ENCODE peak calls at places on chromosome 19, in four cellular contexts. G is H9, Q is IMR-90, F is H1. J is an unnamed sample.

GRCh38 chr19:34165295-34165738 is 7.0 kb upstream of the LSM14A start:
- DNase-seq in G (no peak), Q (no peak), F (no peak), J (no peak)

GRCh38 chr19:8036438-8037099 is 16.0 kb upstream of the CCL25 start:
- DNase-seq in G (no peak), Q (no peak), F (no peak), J (no peak)

GRCh38 chr19:3547767-3548282 is 8.9 kb downstream of the TEKTIP1 start:
- DNase-seq in G (no peak), Q (no peak), F (no peak), J (no peak)

GRCh38 chr19:30906871-30907270 is 442.4 kb downstream of the TSHZ3 start:
- DNase-seq in G (no peak), Q (no peak), F (no peak), J (no peak)

GRCh38 chr19:15900504-15900903 is 2.6 kb upstream of the CYP4F2 start:
- DNase-seq in G (no peak), Q (no peak), F (no peak), J (no peak)

GRCh38 chr19:50315773-50316448 is 13.3 kb downstream of the KCNC3 start:
- DNase-seq in G (peak), Q (no peak), F (peak), J (peak)

GRCh38 chr19:45470147-45471081 is 2.6 kb downstream of the FOSB start:
- DNase-seq in G (no peak), Q (peak), F (no peak), J (peak)

GRCh38 chr19:39430675-39431593 is 4.8 kb downstream of the RPS16 start:
- DNase-seq in G (peak), Q (peak), F (peak), J (peak)

GRCh38 chr19:4403005-4403761 is 743 bp downstream of the CHAF1A start:
- DNase-seq in G (peak), Q (no peak), F (no peak), J (peak)

GRCh38 chr19:49151339-49152217 is 3.6 kb downstream of the HRC start:
- DNase-seq in G (peak), Q (peak), F (peak), J (peak)

GRCh38 chr19:55750715-55751114 is 8.2 kb upstream of the RFPL4A start:
- DNase-seq in G (no peak), Q (no peak), F (no peak), J (no peak)

GRCh38 chr19:21045028-21045427 is 24.6 kb downstream of the ZNF430 start:
- DNase-seq in G (no peak), Q (no peak), F (no peak), J (no peak)

GRCh38 chr19:45471116-45471865 is 3.5 kb downstream of the FOSB start:
- DNase-seq in G (no peak), Q (no peak), F (no peak), J (no peak)

GRCh38 chr19:46856062-46857022 is 4.5 kb upstream of the ARHGAP35 start:
- DNase-seq in G (peak), Q (peak), F (peak), J (peak)

GRCh38 chr19:4503224-4504170 is 14.8 kb downstream of the PLIN4 start:
- DNase-seq in G (no peak), Q (no peak), F (no peak), J (no peak)

GRCh38 chr19:38686530-38686888 is 39.1 kb downstream of the ACTN4 start:
- DNase-seq in G (peak), Q (no peak), F (no peak), J (no peak)

GRCh38 chr19:55261671-55262126 is 2.9 kb upstream of the PPP6R1 start:
- DNase-seq in G (peak), Q (no peak), F (peak), J (peak)

GRCh38 chr19:13042443-13043130 is 47.3 kb downstream of the NFIX start:
- DNase-seq in G (no peak), Q (peak), F (no peak), J (no peak)

GRCh38 chr19:30233375-30233774 is 138.8 kb upstream of the ZNF536 start:
- DNase-seq in G (no peak), Q (no peak), F (no peak), J (no peak)

GRCh38 chr19:37966211-37967072 is 59.4 kb downstream of the SIPA1L3 start:
- DNase-seq in G (no peak), Q (peak), F (no peak), J (no peak)

GRCh38 chr19:15247107-15248014 is 15.1 kb upstream of the EPHX3 start:
- DNase-seq in G (no peak), Q (no peak), F (no peak), J (no peak)

GRCh38 chr19:24002256-24002945 is 84.6 kb upstream of the ZNF254 start:
- DNase-seq in G (no peak), Q (no peak), F (no peak), J (no peak)

GRCh38 chr19:33302974-33303790 is 848 bp upstream of the CEBPA start:
- DNase-seq in G (peak), Q (peak), F (peak), J (peak)

GRCh38 chr19:35048911-35049411 is 7.4 kb downstream of the HPN start:
- DNase-seq in G (peak), Q (no peak), F (no peak), J (no peak)

GRCh38 chr19:2524840-2525723 is 49.2 kb downstream of the GADD45B start:
- DNase-seq in G (no peak), Q (peak), F (no peak), J (peak)

GRCh38 chr19:23792784-23793183 is 34.1 kb upstream of the ZNF681 start:
- DNase-seq in G (no peak), Q (no peak), F (no peak), J (no peak)

GRCh38 chr19:17606786-17607185 is 51.3 kb downstream of the COLGALT1 start:
- DNase-seq in G (peak), Q (no peak), F (peak), J (peak)

GRCh38 chr19:3302755-3303154 is 63.6 kb upstream of the NFIC start:
- DNase-seq in G (no peak), Q (no peak), F (no peak), J (peak)

GRCh38 chr19:33821871-33822270 is 25.2 kb downstream of the KCTD15 start:
- DNase-seq in G (no peak), Q (no peak), F (peak), J (no peak)

GRCh38 chr19:13899912-13900584 is 5.9 kb downstream of the BRME1 start:
- DNase-seq in G (no peak), Q (peak), F (no peak), J (no peak)

GRCh38 chr19:48779636-48780035 is 24.3 kb downstream of the FGF21 start:
- DNase-seq in G (no peak), Q (no peak), F (no peak), J (no peak)

GRCh38 chr19:43395561-43395960 is 19.1 kb upstream of the TEX101 start:
- DNase-seq in G (no peak), Q (no peak), F (no peak), J (no peak)
- H4K5ac ChIP-seq in G (no peak), Q (no peak), F (no peak), J (no peak)

DNA sequence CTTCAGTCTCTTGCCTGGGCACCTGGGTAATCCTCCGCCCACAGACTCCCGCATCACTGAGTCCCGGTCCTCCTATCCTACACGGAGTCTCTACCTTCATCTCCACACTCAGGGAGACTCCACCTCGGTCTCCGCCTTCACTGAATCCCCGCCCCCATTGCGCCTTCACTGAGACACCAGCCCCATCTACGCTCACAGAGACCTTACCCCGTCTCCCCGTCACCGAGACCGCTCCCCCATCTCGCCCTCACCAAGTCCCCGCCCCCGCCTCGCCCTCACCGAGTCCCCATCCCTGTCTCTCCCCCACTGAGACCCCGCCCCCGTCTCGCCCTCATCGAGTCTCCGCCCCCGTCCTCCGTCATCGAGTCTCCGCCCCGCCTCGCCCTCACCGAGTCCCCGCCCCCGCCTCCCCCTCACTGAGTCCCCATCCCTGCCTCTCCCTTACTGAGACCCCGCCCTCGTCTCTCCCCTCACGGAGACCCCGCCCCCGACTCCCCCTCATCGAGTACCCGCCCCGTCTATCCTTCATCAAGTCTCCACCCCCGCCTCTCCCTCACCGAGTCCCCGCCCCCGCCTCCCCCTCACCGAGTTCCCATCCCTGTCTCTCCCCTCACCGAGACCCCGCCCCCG is 23.1 kb upstream of the ZNF846 start:
- DNase-seq in G (peak), Q (peak), F (peak), J (peak)
- H2BK15ac ChIP-seq in G (no peak), Q (peak), F (no peak), J (no peak)

GRCh38 chr19:6455924-6456323 is 3.7 kb downstream of the SLC25A23 start:
- DNase-seq in G (no peak), Q (no peak), F (no peak), J (no peak)

GRCh38 chr19:6458695-6459355 is 767 bp downstream of the SLC25A23 start:
- DNase-seq in G (no peak), Q (no peak), F (no peak), J (no peak)

GRCh38 chr19:6457958-6458694 is 1.5 kb downstream of the SLC25A23 start:
- DNase-seq in G (no peak), Q (no peak), F (no peak), J (no peak)

GRCh38 chr19:6460099-6460884 is 700 bp upstream of the SLC25A23 start:
- DNase-seq in G (peak), Q (peak), F (peak), J (peak)

GRCh38 chr19:6459356-6460098 is at the start of gene SLC25A23:
- DNase-seq in G (peak), Q (peak), F (peak), J (peak)
- H3K27ac ChIP-seq in G (no peak), Q (peak), F (peak), J (no peak)

GRCh38 chr19:53224606-53225005 is 30.1 kb downstream of the ZNF677 start:
- DNase-seq in G (no peak), Q (no peak), F (no peak), J (no peak)
- H4K5ac ChIP-seq in G (no peak), Q (no peak), F (no peak), J (no peak)

DNA sequence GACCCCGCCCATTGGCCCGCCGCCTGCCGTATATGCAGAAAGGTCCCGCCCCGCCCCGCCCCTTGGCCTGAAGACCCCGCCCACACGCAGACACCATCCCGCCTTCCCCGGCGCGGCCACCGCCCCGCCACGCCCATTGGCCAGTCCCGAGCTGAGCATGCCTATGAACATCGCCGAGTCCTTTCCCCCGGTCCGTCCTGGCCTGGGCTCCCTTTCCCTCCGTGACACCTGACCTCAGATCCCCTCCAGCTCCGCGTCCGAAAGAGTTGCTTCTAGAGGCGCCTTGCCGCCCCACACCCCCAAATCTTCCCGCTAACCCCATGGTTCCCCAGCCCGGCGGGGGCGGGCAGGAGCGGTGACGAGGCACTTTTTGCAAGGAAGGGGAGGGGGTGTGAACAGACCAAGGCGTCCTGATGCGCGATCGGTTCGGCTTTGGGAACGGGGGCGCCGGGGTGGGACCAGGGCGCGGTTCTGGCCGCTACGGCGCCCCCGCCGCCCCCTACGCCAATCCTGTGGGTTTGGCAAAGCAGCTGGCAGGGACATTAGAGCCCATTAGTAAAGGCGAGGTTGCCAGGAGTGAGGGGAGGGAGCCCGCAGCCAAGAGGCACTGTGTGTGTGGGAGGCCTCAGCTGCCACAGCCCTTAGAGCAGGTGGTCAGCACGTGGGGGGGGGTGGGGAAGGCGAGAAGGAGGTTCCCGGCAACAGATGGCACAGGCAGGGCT is 409 bp upstream of the NUMBL start:
- DNase-seq in G (peak), Q (peak), F (peak), J (peak)
- H2BK15ac ChIP-seq in G (no peak), Q (peak), F (no peak), J (no peak)

GRCh38 chr19:58394821-58395219 is 636 bp upstream of the RNF225 start:
- DNase-seq in G (no peak), Q (no peak), F (peak), J (no peak)

GRCh38 chr19:58395220-58395978 is at the start of gene RNF225:
- DNase-seq in G (peak), Q (no peak), F (peak), J (peak)

GRCh38 chr19:58392945-58393724 is 2.3 kb upstream of the RNF225 start:
- DNase-seq in G (peak), Q (no peak), F (no peak), J (no peak)

GRCh38 chr19:58395979-58396627 is 647 bp downstream of the RNF225 start:
- DNase-seq in G (peak), Q (no peak), F (peak), J (peak)

DNA sequence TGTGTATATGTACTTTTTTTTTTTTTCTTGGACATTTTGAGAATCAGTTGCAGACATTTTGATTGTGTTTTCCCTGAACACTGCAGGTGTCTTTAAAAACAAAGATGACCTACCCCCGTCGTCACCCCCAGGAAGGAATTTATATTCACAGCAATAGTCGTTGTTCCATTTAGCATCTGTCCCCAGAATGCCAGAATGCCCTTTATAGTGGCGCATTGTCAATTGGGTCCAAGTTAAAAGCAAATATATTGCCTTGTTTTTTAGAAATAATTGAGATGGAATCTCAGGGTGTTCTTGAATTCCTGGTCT is 1.8 kb upstream of the RNF225 start:
- DNase-seq in G (no peak), Q (no peak), F (no peak), J (no peak)
- H3K27ac ChIP-seq in G (no peak), Q (no peak), F (no peak), J (no peak)

DNA sequence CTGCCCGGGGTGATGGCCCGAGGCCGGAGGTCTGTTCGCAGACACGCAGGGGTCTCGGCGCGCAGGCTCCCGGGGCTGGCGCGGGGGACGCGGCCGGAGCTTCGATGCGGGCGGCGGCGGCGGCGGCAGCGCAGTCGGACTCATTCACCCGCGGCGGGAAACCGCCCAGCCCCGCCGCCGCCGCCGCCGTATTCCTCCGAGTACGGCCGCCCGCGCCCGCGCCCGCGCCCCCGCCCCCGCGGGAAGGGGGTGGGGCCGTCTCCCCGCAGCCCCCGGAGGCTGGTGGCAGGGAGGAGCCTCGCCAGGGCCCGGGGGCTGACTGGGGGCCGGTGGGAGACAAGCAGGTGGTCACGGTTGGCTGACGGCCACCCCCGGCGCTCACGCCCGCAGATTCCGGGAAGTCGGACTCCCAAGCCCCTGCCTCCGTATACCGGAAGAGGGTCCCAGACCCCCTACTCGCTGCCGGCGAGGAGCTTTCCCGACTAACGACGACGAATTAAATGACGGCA is at the start of gene C2CD4C:
- DNase-seq in G (peak), Q (no peak), F (peak), J (peak)
- H4K5ac ChIP-seq in G (no peak), Q (no peak), F (peak), J (no peak)

DNA sequence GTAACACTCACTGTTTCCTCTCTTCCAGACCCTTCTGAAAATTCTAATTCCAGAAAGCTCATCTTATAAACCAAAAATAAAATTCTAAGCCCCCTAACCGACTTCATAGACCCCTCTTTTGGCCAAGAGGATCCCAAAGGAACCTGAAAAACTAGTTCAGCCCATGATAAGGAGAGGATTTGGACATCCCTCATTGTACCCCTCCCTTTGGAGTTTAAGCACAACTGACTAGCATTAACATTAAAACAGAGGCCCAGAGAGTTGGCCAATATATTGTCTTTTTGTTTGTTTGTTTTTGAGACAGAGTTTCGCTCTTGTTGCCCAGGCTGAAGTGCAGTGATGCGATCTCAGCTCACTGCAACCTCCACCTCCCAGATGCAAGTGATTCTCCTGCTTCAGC is 34.2 kb upstream of the MUC16 start:
- DNase-seq in G (no peak), Q (no peak), F (no peak), J (no peak)
- H2BK15ac ChIP-seq in G (no peak), Q (no peak), F (no peak), J (no peak)

GRCh38 chr19:6768236-6768785 is 1.1 kb upstream of the SH2D3A start:
- DNase-seq in G (no peak), Q (no peak), F (no peak), J (no peak)

GRCh38 chr19:6767357-6768235 is at the start of gene SH2D3A:
- DNase-seq in G (peak), Q (peak), F (peak), J (peak)

GRCh38 chr19:6765738-6766356 is 1.4 kb downstream of the SH2D3A start:
- DNase-seq in G (peak), Q (no peak), F (peak), J (peak)

GRCh38 chr19:6767081-6767356 is 216 bp downstream of the SH2D3A start:
- DNase-seq in G (no peak), Q (no peak), F (no peak), J (peak)

GRCh38 chr19:6766357-6767080 is 716 bp downstream of the SH2D3A start:
- DNase-seq in G (peak), Q (no peak), F (no peak), J (peak)
- H3K27ac ChIP-seq in G (peak), Q (no peak), F (peak), J (no peak)

DNA sequence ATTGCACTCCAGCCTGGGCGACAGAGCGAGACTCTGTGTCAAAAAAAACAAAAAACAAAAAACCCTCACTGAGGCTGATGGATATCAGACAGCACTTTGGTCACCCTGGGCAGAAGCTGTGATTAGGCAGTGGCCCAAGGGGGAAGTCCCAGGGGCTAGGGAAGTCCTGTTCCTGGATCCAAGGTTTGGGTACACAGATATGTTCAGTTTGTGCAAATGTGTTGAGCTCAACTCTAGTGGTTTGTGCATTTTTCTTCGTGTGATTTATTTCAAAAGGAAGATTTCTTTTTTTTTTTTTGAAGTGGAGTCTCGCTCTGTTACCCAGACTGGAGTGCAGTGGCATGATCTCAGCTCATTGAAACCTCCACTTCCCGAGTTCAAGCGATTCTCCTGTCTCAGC is 12.3 kb downstream of the MEF2B start:
- DNase-seq in G (no peak), Q (no peak), F (no peak), J (no peak)
- H4K5ac ChIP-seq in G (no peak), Q (no peak), F (no peak), J (no peak)